ENCODE peak calls at places on chromosomes 6 and 20, in five cellular contexts. B, H, T, G and P are unnamed samples.

GRCh38 chr6:109865968-109866367 is 112.1 kb upstream of the GPR6 start:
- DNase-seq in G (no peak), T (no peak), H (no peak), B (no peak), P (no peak)

GRCh38 chr6:21386744-21387143 is 206.8 kb upstream of the SOX4 start:
- DNase-seq in G (no peak), T (no peak), B (no peak), H (peak; percentile 63), P (no peak)

GRCh38 chr6:140062042-140063041 is 687.9 kb upstream of the CITED2 start:
- DNase-seq in G (peak; percentile 78), H (peak; percentile 66), T (no peak), B (peak; percentile 71), P (no peak)

GRCh38 chr6:169005141-169005540 is 248.5 kb downstream of the THBS2 start:
- DNase-seq in H (no peak), B (no peak), T (no peak), G (no peak), P (no peak)

GRCh38 chr6:42162384-42162783 is 10.8 kb upstream of the GUCA1A start:
- DNase-seq in B (no peak), T (no peak), G (no peak), H (no peak), P (no peak)

GRCh38 chr6:25133479-25133878 is 145.7 kb upstream of the CARMIL1 start:
- DNase-seq in B (no peak), H (no peak), T (no peak), G (no peak), P (no peak)

GRCh38 chr6:39904946-39905639 is 29.2 kb downstream of the MOCS1 start:
- DNase-seq in B (no peak), T (no peak), H (no peak), G (no peak), P (no peak)

GRCh38 chr20:6828794-6829423 is 61.4 kb downstream of the BMP2 start:
- DNase-seq in B (peak; percentile 75), T (peak; percentile 52), H (peak; percentile 85), G (peak; percentile 91), P (peak; percentile 5)

GRCh38 chr6:107244742-107245470 is 129.6 kb upstream of the BEND3 start:
- DNase-seq in T (no peak), G (no peak), B (no peak), H (no peak), P (no peak)

GRCh38 chr6:8633762-8634161 is 198.4 kb upstream of the SLC35B3 start:
- DNase-seq in H (no peak), T (no peak), G (no peak), B (no peak), P (no peak)

GRCh38 chr20:38724603-38725457 is 544 bp downstream of the SLC32A1 start:
- DNase-seq in T (no peak), H (no peak), G (no peak), B (no peak), P (no peak)

GRCh38 chr6:18530201-18530600 is 143.1 kb downstream of the RNF144B start:
- DNase-seq in H (no peak), G (no peak), T (no peak), B (no peak), P (no peak)

GRCh38 chr6:156175971-156176421 is 601.2 kb upstream of the ARID1B start:
- DNase-seq in T (peak; percentile 47), B (no peak), G (no peak), H (peak; percentile 33), P (no peak)

GRCh38 chr6:37785002-37785687 is 34.4 kb upstream of the ZFAND3 start:
- DNase-seq in T (no peak), B (no peak), H (no peak), G (no peak), P (no peak)

GRCh38 chr20:41512624-41513023 is 105.6 kb downstream of the CHD6 start:
- DNase-seq in T (no peak), H (no peak), G (no peak), B (no peak), P (no peak)

GRCh38 chr20:41509801-41510200 is 108.4 kb downstream of the CHD6 start:
- DNase-seq in T (no peak), B (peak; percentile 70), H (no peak), G (no peak), P (no peak)

GRCh38 chr20:41510847-41511453 is 107.2 kb downstream of the CHD6 start:
- DNase-seq in H (no peak), B (no peak), G (no peak), T (no peak), P (no peak)

GRCh38 chr20:41510224-41510623 is 108.0 kb downstream of the CHD6 start:
- DNase-seq in H (no peak), T (no peak), B (no peak), G (no peak), P (no peak)

GRCh38 chr20:41513829-41514228 is 104.3 kb downstream of the CHD6 start:
- DNase-seq in G (no peak), B (no peak), H (no peak), T (no peak), P (no peak)
- TF ChIP-seq CTCF in G (no peak), B (no peak), H (no peak), T (no peak), P (no peak)

DNA sequence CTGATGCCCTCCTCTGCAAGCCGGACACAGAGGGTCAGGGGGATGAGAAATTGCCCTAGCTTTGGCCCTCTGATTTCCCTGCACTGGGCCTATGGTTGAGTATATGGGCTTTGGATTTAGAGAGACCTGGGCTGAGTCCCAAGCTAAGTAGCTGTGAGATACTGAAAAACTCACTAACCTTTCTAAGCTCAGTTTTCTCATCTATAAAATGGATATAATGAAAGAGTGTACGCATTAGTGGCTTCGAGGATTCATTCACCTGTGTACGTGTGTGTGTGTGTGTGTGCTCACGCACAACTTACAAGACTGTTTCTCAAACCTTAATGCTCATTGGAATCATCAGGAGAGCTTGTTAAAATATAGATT is 12.7 kb upstream of the RBPJL start:
- DNase-seq in B (no peak), H (no peak), T (no peak), G (no peak), P (no peak)
- H3K4me3 ChIP-seq in B (no peak overlapping the region), H (peak overlapping the region; percentile 70), T (no peak overlapping the region), G (peak overlapping the region; percentile 44), P (no peak overlapping the region)

GRCh38 chr6:166483556-166484250 is 101.0 kb upstream of the MPC1 start:
- DNase-seq in G (no peak), T (no peak), H (no peak), B (no peak), P (no peak)

GRCh38 chr6:166484863-166485262 is 101.6 kb downstream of the RAMACL start:
- DNase-seq in H (no peak), T (no peak), G (no peak), B (no peak), P (no peak)

GRCh38 chr6:166487148-166487547 is 99.3 kb downstream of the RAMACL start:
- DNase-seq in T (peak; percentile 37), G (no peak), H (no peak), B (no peak), P (no peak)

GRCh38 chr6:166486536-166486880 is 100.0 kb downstream of the RAMACL start:
- DNase-seq in T (no peak), G (no peak), B (no peak), H (no peak), P (no peak)

DNA sequence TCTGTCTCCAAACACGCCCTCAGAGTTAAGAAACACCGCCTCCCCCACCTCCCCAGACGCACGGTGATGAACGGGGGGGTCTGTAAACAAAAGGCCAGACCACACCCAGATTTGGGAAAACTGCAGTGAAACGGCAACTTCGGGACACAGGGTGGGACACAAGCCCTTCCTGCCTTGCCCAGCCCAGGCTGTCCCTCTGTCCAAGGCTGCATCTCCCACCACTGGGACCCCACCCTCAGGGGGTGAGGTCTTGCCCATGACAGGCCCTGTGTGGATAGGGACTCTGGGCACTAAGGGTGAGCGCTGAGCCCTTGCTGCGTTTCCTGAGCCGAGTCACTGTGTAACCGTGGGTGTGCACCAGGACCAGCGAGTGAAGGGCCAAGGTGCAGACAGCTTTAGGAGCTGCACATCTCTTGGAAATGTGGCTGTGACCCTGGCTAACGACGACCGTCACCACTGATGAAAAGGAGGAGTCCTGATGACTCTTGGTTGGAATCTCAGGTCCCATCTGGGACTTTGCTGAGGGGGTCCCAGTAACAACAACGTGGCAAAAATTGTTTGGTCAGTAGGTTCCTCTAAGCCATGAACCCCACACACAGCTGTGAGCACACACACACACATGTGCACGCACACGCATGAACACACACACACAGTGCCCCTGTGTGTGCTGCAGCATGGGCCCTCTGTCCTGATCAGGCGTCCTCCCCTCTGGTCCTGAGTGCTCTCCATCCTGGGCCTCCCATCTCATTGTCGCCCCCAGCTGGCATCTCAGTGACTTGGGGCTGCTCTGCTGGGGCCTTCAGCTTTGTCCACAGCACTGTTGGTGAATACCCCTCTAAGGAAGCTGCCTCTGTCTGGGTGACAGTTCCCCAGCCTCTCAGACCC is 100.6 kb downstream of the RAMACL start:
- DNase-seq in T (peak; percentile 43), H (no peak), G (no peak), B (no peak), P (no peak)
- TF ChIP-seq CTCF in T (no peak), H (no peak), G (no peak), B (no peak), P (no peak)

GRCh38 chr20:49983848-49984408 is 1.1 kb downstream of the SNAI1 start:
- DNase-seq in H (no peak), T (no peak), B (no peak), G (no peak), P (no peak)
- H3K4me3 ChIP-seq in H (peak overlapping the region; percentile 70), T (no peak overlapping the region), B (peak overlapping the region; percentile 48), G (peak overlapping the region; percentile 61), P (no peak overlapping the region)

GRCh38 chr6:30940361-30941001 is at the start of gene MUCL3:
- DNase-seq in H (no peak), T (no peak), B (no peak), G (no peak), P (no peak)

GRCh38 chr6:30944051-30944450 is 3.3 kb downstream of the MUCL3 start:
- DNase-seq in H (no peak), T (no peak), G (no peak), B (no peak), P (no peak)

GRCh38 chr6:30945281-30945680 is 4.5 kb downstream of the MUCL3 start:
- DNase-seq in T (no peak), B (no peak), G (no peak), H (no peak), P (no peak)

GRCh38 chr6:30939473-30939872 is 1.3 kb upstream of the MUCL3 start:
- DNase-seq in B (no peak), G (no peak), H (no peak), T (no peak), P (no peak)

DNA sequence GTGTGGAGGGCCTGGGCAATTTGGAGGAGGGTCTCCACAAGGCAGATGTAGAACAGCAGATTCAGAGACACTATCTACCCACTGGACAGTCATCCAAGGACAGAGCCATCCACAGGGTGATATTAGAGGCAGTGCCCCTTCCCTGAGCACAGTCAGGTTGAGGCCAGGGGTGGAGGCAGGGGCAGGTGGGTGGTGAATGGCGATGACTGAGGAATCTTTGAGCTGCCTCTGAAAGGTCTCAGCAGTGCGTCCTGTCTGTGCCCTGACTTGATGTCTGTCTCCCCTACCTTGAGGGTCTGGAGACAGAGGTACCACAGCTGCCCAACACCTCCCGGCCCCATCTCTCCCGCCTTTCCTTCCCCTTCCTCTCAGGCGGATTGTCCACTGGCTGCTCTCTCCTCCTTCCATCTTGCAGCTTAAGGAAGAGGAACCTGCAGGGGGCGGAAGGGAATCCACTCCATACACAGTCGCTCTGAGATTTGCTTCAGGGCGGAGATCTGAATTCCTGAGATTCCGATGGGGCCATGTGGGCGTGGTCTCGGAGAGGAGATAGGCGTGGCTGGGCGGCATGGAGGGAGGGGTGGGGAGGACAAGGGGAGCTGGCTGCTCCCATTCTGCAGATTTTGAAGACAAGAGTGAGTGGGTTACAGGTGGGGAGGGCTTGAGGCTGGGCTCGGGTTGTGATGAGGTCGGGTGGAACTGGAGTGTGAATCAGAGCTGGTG is 1.7 kb downstream of the MUCL3 start:
- DNase-seq in H (peak; percentile 96), T (peak; percentile 70), G (peak; percentile 59), B (peak; percentile 65), P (no peak)
- TF ChIP-seq CTCF in H (peak; percentile 80), T (peak; percentile 49), G (peak; percentile 48), B (peak; percentile 18), P (no peak)

GRCh38 chr6:16803294-16804006 is 42.2 kb upstream of the ATXN1 start:
- DNase-seq in G (no peak), B (peak; percentile 61), T (no peak), H (no peak), P (no peak)
- H3K4me3 ChIP-seq in G (peak overlapping the region; percentile 26), B (no peak overlapping the region), T (no peak overlapping the region), H (no peak overlapping the region), P (no peak overlapping the region)